ENCODE peak calls at places on chromosomes 4 and X, in four cellular contexts. L, T, F and D are unnamed samples.

GRCh38 chrX:103919336-103919682 is 43.1 kb upstream of the TMSB15B start:
- DNase-seq in L (no peak), T (no peak), F (no peak), D (no peak)

GRCh38 chr4:114495471-114495928 is 103.1 kb upstream of the UGT8 start:
- DNase-seq in L (no peak), T (peak), F (no peak), D (no peak)

GRCh38 chr4:20624783-20625364 is 75.4 kb upstream of the PACRGL start:
- DNase-seq in L (no peak), T (no peak), F (no peak), D (no peak)

GRCh38 chr4:48375651-48376291 is 34.4 kb downstream of the SLAIN2 start:
- DNase-seq in F (no peak), L (no peak), T (no peak), D (no peak)

GRCh38 chr4:137700751-137701150 is 168.5 kb upstream of the PCDH18 start:
- DNase-seq in F (no peak), L (no peak), T (no peak), D (no peak)

GRCh38 chrX:47501226-47502071 is 18.4 kb upstream of the ZNF41 start:
- DNase-seq in T (no peak), L (no peak), F (no peak), D (no peak)

GRCh38 chr4:39125600-39125985 is 56.7 kb upstream of the WDR19 start:
- DNase-seq in T (no peak), L (no peak), F (no peak), D (no peak)

GRCh38 chr4:145840162-145840768 is 98.4 kb downstream of the ZNF827 start:
- DNase-seq in T (no peak), F (peak), L (peak), D (peak)

GRCh38 chr4:94457692-94458106 is 6.0 kb downstream of the PDLIM5 start:
- DNase-seq in L (no peak), F (no peak), T (no peak), D (peak)

GRCh38 chr4:155618183-155618838 is 48.3 kb upstream of the GUCY1A1 start:
- DNase-seq in T (no peak), F (no peak), L (no peak), D (no peak)

GRCh38 chrX:107678957-107679740 is 50.8 kb downstream of the PRPS1 start:
- DNase-seq in T (no peak), L (peak), F (no peak), D (no peak)

GRCh38 chr4:101977096-101977495 is 186.6 kb downstream of the BANK1 start:
- DNase-seq in F (no peak), T (no peak), L (no peak), D (no peak)

GRCh38 chr4:156547439-156547838 is 424.2 kb downstream of the PDGFC start:
- DNase-seq in T (no peak), F (no peak), L (no peak), D (no peak)

GRCh38 chr4:15893967-15894366 is 44.6 kb downstream of the FGFBP1 start:
- DNase-seq in L (no peak), F (no peak), T (no peak), D (no peak)

GRCh38 chr4:23266401-23266800 is 573.7 kb downstream of the GBA3 start:
- DNase-seq in F (no peak), T (no peak), L (no peak), D (no peak)

GRCh38 chrX:18574591-18574990 is 97.3 kb downstream of the RS1 start:
- DNase-seq in T (no peak), L (no peak), F (no peak), D (no peak)

GRCh38 chr4:87579478-87579877 is 28.9 kb upstream of the DSPP start:
- DNase-seq in L (no peak), T (no peak), F (no peak), D (peak)

GRCh38 chr4:65825121-65825520 is 154.8 kb upstream of the EPHA5 start:
- DNase-seq in T (no peak), F (no peak), L (no peak), D (no peak)

GRCh38 chr4:15965325-15965724 is 2.4 kb upstream of the FGFBP2 start:
- DNase-seq in F (no peak), L (no peak), T (no peak), D (no peak)

GRCh38 chrX:111492085-111492484 is 19.4 kb upstream of the SERTM2 start:
- DNase-seq in F (no peak), L (no peak), T (no peak), D (peak)

GRCh38 chr4:75831856-75832405 is 70.3 kb downstream of the PPEF2 start:
- DNase-seq in L (no peak), T (no peak), F (no peak), D (no peak)

GRCh38 chr4:83708500-83709175 is 172.7 kb downstream of the GPAT3 start:
- DNase-seq in F (no peak), T (peak), L (no peak), D (no peak)

GRCh38 chrX:49842603-49843002 is 13.5 kb downstream of the PAGE4 start:
- DNase-seq in T (no peak), F (no peak), L (peak), D (no peak)

GRCh38 chr4:183905593-183906485 is 732 bp downstream of the STOX2 start:
- DNase-seq in F (no peak), L (no peak), T (peak), D (peak)

GRCh38 chr4:185171373-185172071 is 28.5 kb downstream of the SLC25A4 start:
- DNase-seq in L (no peak), F (peak), T (no peak), D (no peak)

GRCh38 chrX:45623266-45623665 is 422.6 kb upstream of the DIPK2B start:
- DNase-seq in F (no peak), T (no peak), L (no peak), D (no peak)

GRCh38 chr4:186758929-186759682 is 35.5 kb upstream of the FAT1 start:
- DNase-seq in L (peak), F (no peak), T (no peak), D (no peak)

GRCh38 chr4:6749340-6750171 is 33.0 kb upstream of the KIAA0232 start:
- DNase-seq in L (peak), T (no peak), F (no peak), D (peak)

GRCh38 chrX:102720237-102721168 is at the start of gene GPRASP3:
- DNase-seq in F (no peak), L (peak), T (no peak), D (peak)

GRCh38 chr4:25022741-25023140 is 8.0 kb downstream of the LGI2 start:
- DNase-seq in L (no peak), F (no peak), T (no peak), D (no peak)

DNA sequence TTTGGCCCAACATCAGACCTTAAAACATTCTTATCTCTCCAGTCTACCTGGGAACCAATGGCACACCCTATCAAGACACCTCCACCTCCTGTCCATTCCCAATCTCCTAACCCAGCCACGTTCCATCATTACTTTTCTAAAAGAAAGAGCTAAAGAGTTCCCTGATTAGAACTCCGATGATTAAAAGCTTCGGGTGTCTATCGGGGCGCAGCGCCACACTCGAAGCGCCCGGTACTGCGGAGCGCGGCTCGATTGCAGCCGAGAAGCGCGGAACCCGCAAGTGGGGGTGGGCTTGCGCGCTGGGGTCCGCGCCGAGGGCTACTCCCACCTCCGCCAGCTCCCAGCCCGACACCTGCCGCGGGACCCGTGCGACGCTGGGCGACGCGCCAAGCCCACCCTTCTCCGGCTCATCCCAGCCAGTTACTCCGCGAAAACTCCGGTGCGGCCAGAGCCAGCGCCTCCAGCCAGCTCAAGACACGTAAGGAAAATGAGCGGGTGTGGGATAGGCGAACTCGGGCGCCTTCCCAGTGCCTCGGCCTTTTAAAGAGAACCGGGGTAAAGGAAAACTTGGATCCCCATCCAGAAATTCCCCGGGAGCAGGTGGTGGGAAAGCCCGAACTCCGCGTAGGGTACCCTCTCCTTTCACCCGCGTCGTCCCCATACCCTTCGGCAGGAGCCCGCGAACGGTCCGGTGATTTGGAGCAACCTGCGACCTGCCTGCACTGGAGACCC is 601 bp downstream of the NPY1R start:
- DNase-seq in T (no peak), L (no peak), F (no peak), D (peak)
- TF ChIP-seq NRF1 in T (no peak), L (no peak), F (no peak), D (no peak)

DNA sequence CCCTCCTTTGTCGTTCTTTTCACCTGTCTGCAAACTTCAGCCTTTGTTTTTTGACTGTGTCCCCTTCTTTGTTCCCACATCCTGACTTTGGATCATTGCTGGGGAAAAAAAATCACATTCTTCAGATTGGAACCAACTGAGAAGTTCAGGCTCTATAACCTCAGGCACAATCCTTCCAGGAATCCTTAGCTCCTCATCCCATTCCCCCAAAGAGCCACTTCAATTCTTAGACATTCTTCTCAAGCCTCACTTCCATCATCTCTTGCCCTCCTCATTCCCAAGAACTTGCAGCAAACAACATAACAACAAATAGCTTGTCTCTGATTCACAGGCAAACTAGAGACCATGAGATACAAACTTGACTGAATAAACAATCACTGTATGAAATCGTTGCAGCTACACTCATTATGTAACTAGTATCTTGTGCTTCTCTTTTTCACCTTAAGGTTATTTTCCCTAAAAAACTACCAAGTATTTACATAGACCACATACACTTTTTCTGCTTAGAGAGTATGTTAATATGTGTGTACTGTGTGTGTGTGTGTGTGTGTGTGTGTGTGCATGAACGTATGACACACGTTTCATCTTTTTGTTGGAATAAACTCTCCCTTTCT is 26.4 kb upstream of the PGM2 start:
- DNase-seq in T (no peak), L (no peak), F (no peak), D (no peak)
- TF ChIP-seq USF2 in T (no peak), L (no peak), F (no peak), D (no peak)

GRCh38 chr4:12126476-12126875 is 697.8 kb upstream of the HS3ST1 start:
- DNase-seq in T (no peak), L (no peak), F (no peak), D (no peak)
- TF ChIP-seq NRF1 in T (no peak), L (no peak), F (no peak), D (no peak)

DNA sequence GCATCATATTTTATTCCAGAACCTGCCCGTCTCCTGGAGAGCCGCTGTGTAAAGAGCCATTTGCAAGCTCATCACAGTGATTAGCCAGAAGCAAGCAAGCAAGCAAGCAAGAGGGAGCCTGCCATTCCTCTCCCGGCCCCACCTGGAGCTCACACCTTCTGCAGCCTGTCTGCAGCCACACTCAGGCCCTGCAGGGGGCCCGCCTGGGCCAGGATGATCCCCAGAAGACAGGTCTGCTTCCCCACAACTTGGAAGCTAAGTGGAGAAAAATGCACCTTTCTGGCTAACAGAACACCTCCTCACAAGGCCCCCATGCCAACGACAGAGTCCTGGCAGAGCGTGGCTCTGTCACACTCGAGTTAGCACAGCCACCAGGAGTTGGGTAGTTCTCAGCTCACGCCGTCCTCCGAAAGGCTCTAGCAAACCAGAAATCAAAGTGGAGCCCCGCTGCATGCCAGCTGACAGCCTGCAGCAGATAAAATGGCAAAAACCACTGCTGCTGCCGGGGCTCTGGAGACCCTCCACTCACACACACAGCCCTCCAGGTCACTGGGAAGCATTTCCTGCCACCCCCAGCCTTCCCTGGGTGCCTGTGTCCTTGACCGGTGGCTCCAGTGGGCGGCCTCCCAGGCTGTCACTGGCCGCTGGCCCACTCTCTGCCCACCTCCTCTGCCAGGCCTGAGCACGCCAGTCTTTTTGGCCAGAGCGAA is 54.9 kb downstream of the DCTD start:
- DNase-seq in L (no peak), F (no peak), T (no peak), D (no peak)
- TF ChIP-seq USF2 in L (no peak), F (no peak), T (no peak), D (no peak)

GRCh38 chr4:119570401-119570800 is 58.2 kb downstream of the PDE5A start:
- DNase-seq in T (no peak), F (no peak), L (no peak), D (no peak)
- TF ChIP-seq NRF1 in T (no peak), F (no peak), L (no peak), D (no peak)

GRCh38 chr4:149973181-149973580 is 105.1 kb upstream of the DCLK2 start:
- DNase-seq in F (no peak), L (no peak), T (no peak), D (no peak)
- TF ChIP-seq USF2 in F (no peak), L (no peak), T (no peak), D (no peak)